ENCODE peak calls at places on chromosomes 5 and 9, in five cellular contexts. One of them, this sample, is unnamed.
A peak's percentile ranks its signal among the peaks of the same experiment; 100 is the strongest.

GRCh38 chr5:124065508-124065907 is 553.5 kb downstream of the CSNK1G3 start:
- DNase-seq in aorta: no peak
- DNase-seq in psoas muscle: no peak
- DNase-seq in brain microvascular endothelial cell: no peak
- DNase-seq in CD8-positive, alpha-beta memory T cell: no peak
- DNase-seq in this sample: no peak

GRCh38 chr5:31530541-31531265 is 1.2 kb downstream of the DROSHA start:
- DNase-seq in brain microvascular endothelial cell: no peak
- DNase-seq in aorta: no peak
- DNase-seq in CD8-positive, alpha-beta memory T cell: no peak
- DNase-seq in psoas muscle: no peak
- DNase-seq in this sample: no peak

GRCh38 chr5:388266-389196 is 54.4 kb upstream of the EXOC3 start:
- DNase-seq in CD8-positive, alpha-beta memory T cell: no peak
- DNase-seq in brain microvascular endothelial cell: no peak
- DNase-seq in aorta: peak; percentile 42
- DNase-seq in psoas muscle: no peak
- DNase-seq in this sample: no peak

GRCh38 chr5:141639357-141640050 is 2.7 kb downstream of the RELL2 start:
- DNase-seq in brain microvascular endothelial cell: no peak
- DNase-seq in psoas muscle: no peak
- DNase-seq in aorta: no peak
- DNase-seq in CD8-positive, alpha-beta memory T cell: no peak
- DNase-seq in this sample: no peak

GRCh38 chr5:33312631-33313030 is 128.1 kb upstream of the TARS1 start:
- DNase-seq in aorta: no peak
- DNase-seq in CD8-positive, alpha-beta memory T cell: no peak
- DNase-seq in brain microvascular endothelial cell: no peak
- DNase-seq in psoas muscle: no peak
- DNase-seq in this sample: no peak

GRCh38 chr5:110823571-110823970 is 84.8 kb downstream of the SLC25A46 start:
- DNase-seq in aorta: no peak
- DNase-seq in CD8-positive, alpha-beta memory T cell: no peak
- DNase-seq in psoas muscle: no peak
- DNase-seq in brain microvascular endothelial cell: no peak
- DNase-seq in this sample: no peak

GRCh38 chr9:37198034-37198718 is 77.8 kb downstream of the ZCCHC7 start:
- DNase-seq in CD8-positive, alpha-beta memory T cell: no peak
- DNase-seq in aorta: no peak
- DNase-seq in brain microvascular endothelial cell: no peak
- DNase-seq in psoas muscle: no peak
- DNase-seq in this sample: no peak

GRCh38 chr9:22374021-22374420 is 72.6 kb upstream of the DMRTA1 start:
- DNase-seq in aorta: no peak
- DNase-seq in psoas muscle: no peak
- DNase-seq in CD8-positive, alpha-beta memory T cell: no peak
- DNase-seq in brain microvascular endothelial cell: no peak
- DNase-seq in this sample: no peak

GRCh38 chr9:22088372-22089063 is 79.4 kb upstream of the CDKN2B start:
- DNase-seq in psoas muscle: no peak
- DNase-seq in CD8-positive, alpha-beta memory T cell: no peak
- DNase-seq in brain microvascular endothelial cell: no peak
- DNase-seq in aorta: no peak
- DNase-seq in this sample: no peak

GRCh38 chr9:82202808-82203207 is 214.2 kb downstream of the SPATA31D1 start:
- DNase-seq in brain microvascular endothelial cell: peak; percentile 56
- DNase-seq in psoas muscle: no peak
- DNase-seq in aorta: no peak
- DNase-seq in CD8-positive, alpha-beta memory T cell: no peak
- DNase-seq in this sample: no peak

GRCh38 chr9:13568446-13568845 is 289.0 kb upstream of the MPDZ start:
- DNase-seq in CD8-positive, alpha-beta memory T cell: no peak
- DNase-seq in psoas muscle: peak; percentile 42
- DNase-seq in aorta: no peak
- DNase-seq in brain microvascular endothelial cell: no peak
- DNase-seq in this sample: no peak

GRCh38 chr9:89786650-89787049 is 181.8 kb downstream of the GADD45G start:
- DNase-seq in aorta: no peak
- DNase-seq in psoas muscle: no peak
- DNase-seq in brain microvascular endothelial cell: no peak
- DNase-seq in CD8-positive, alpha-beta memory T cell: no peak
- DNase-seq in this sample: no peak

GRCh38 chr9:34648673-34649072 is 2.2 kb downstream of the GALT start:
- DNase-seq in brain microvascular endothelial cell: no peak
- DNase-seq in aorta: no peak
- DNase-seq in CD8-positive, alpha-beta memory T cell: no peak
- DNase-seq in psoas muscle: no peak
- DNase-seq in this sample: no peak

GRCh38 chr5:100902406-100903035 is 561 bp downstream of the ST8SIA4 start:
- DNase-seq in psoas muscle: no peak
- DNase-seq in aorta: peak; percentile 38
- DNase-seq in brain microvascular endothelial cell: no peak
- DNase-seq in CD8-positive, alpha-beta memory T cell: no peak
- DNase-seq in this sample: no peak

GRCh38 chr5:14268236-14268701 is 125.1 kb downstream of the TRIO start:
- DNase-seq in psoas muscle: peak; percentile 72
- DNase-seq in brain microvascular endothelial cell: peak; percentile 92
- DNase-seq in CD8-positive, alpha-beta memory T cell: no peak
- DNase-seq in aorta: peak; percentile 65
- DNase-seq in this sample: peak; percentile 29

GRCh38 chr5:37704406-37704805 is 135.4 kb downstream of the GDNF start:
- DNase-seq in psoas muscle: no peak
- DNase-seq in CD8-positive, alpha-beta memory T cell: no peak
- DNase-seq in brain microvascular endothelial cell: no peak
- DNase-seq in aorta: no peak
- DNase-seq in this sample: no peak

GRCh38 chr5:134139891-134140469 is 25.5 kb downstream of the TCF7 start:
- DNase-seq in aorta: no peak
- DNase-seq in brain microvascular endothelial cell: no peak
- DNase-seq in CD8-positive, alpha-beta memory T cell: no peak
- DNase-seq in psoas muscle: peak; percentile 36
- DNase-seq in this sample: no peak

GRCh38 chr9:93801120-93801519 is 154.0 kb downstream of the BARX1 start:
- DNase-seq in psoas muscle: no peak
- DNase-seq in aorta: no peak
- DNase-seq in CD8-positive, alpha-beta memory T cell: no peak
- DNase-seq in brain microvascular endothelial cell: no peak
- DNase-seq in this sample: no peak

GRCh38 chr9:79572891-79573696 is 1.3 kb downstream of the TLE4 start:
- DNase-seq in CD8-positive, alpha-beta memory T cell: peak; percentile 82
- DNase-seq in brain microvascular endothelial cell: no peak
- DNase-seq in psoas muscle: peak; percentile 71
- DNase-seq in aorta: peak; percentile 64
- DNase-seq in this sample: no peak

GRCh38 chr5:179164331-179165311 is 104.4 kb downstream of the ZNF354C start:
- DNase-seq in aorta: no peak
- DNase-seq in CD8-positive, alpha-beta memory T cell: no peak
- DNase-seq in brain microvascular endothelial cell: no peak
- DNase-seq in psoas muscle: no peak
- DNase-seq in this sample: no peak

GRCh38 chr5:157473383-157474370 is 13.7 kb downstream of the NIPAL4 start:
- DNase-seq in aorta: no peak
- DNase-seq in CD8-positive, alpha-beta memory T cell: no peak
- DNase-seq in psoas muscle: no peak
- DNase-seq in brain microvascular endothelial cell: peak; percentile 78
- DNase-seq in this sample: no peak

GRCh38 chr9:91896513-91897121 is 53.4 kb downstream of the ROR2 start:
- DNase-seq in psoas muscle: no peak
- DNase-seq in aorta: peak; percentile 47
- DNase-seq in CD8-positive, alpha-beta memory T cell: no peak
- DNase-seq in brain microvascular endothelial cell: no peak
- DNase-seq in this sample: no peak

GRCh38 chr5:31617867-31618266 is 21.1 kb upstream of the PDZD2 start:
- DNase-seq in aorta: no peak
- DNase-seq in brain microvascular endothelial cell: no peak
- DNase-seq in CD8-positive, alpha-beta memory T cell: no peak
- DNase-seq in psoas muscle: no peak
- DNase-seq in this sample: no peak

GRCh38 chr5:41787257-41787656 is 83.0 kb downstream of the OXCT1 start:
- DNase-seq in aorta: no peak
- DNase-seq in brain microvascular endothelial cell: no peak
- DNase-seq in psoas muscle: no peak
- DNase-seq in CD8-positive, alpha-beta memory T cell: no peak
- DNase-seq in this sample: no peak

GRCh38 chr5:99054972-99055371 is 126.2 kb upstream of the CHD1 start:
- DNase-seq in CD8-positive, alpha-beta memory T cell: no peak
- DNase-seq in brain microvascular endothelial cell: no peak
- DNase-seq in psoas muscle: no peak
- DNase-seq in aorta: no peak
- DNase-seq in this sample: no peak

GRCh38 chr9:11038366-11038765 is 425.6 kb upstream of the PTPRD start:
- DNase-seq in psoas muscle: no peak
- DNase-seq in CD8-positive, alpha-beta memory T cell: no peak
- DNase-seq in brain microvascular endothelial cell: no peak
- DNase-seq in aorta: no peak
- DNase-seq in this sample: no peak

GRCh38 chr9:70044450-70045307 is 1.0 kb downstream of the MAMDC2 start:
- DNase-seq in brain microvascular endothelial cell: peak; percentile 61
- DNase-seq in CD8-positive, alpha-beta memory T cell: no peak
- DNase-seq in aorta: no peak
- DNase-seq in psoas muscle: peak; percentile 63
- DNase-seq in this sample: no peak

GRCh38 chr5:72079288-72079687 is 28.0 kb upstream of the MAP1B start:
- DNase-seq in CD8-positive, alpha-beta memory T cell: no peak
- DNase-seq in psoas muscle: peak; percentile 48
- DNase-seq in brain microvascular endothelial cell: no peak
- DNase-seq in aorta: no peak
- DNase-seq in this sample: peak; percentile 11

GRCh38 chr9:94802795-94803194 is 76.3 kb downstream of the AOPEP start:
- DNase-seq in psoas muscle: no peak
- DNase-seq in brain microvascular endothelial cell: peak; percentile 47
- DNase-seq in aorta: no peak
- DNase-seq in CD8-positive, alpha-beta memory T cell: no peak
- DNase-seq in this sample: no peak

GRCh38 chr9:112486221-112487007 is at the start of gene KIAA1958:
- DNase-seq in CD8-positive, alpha-beta memory T cell: peak; percentile 78
- DNase-seq in psoas muscle: peak; percentile 86
- DNase-seq in aorta: peak; percentile 86
- DNase-seq in brain microvascular endothelial cell: peak; percentile 41
- DNase-seq in this sample: peak; percentile 93

GRCh38 chr9:116149844-116150243 is 3.7 kb upstream of the PAPPA start:
- DNase-seq in psoas muscle: no peak
- DNase-seq in aorta: no peak
- DNase-seq in CD8-positive, alpha-beta memory T cell: no peak
- DNase-seq in brain microvascular endothelial cell: no peak
- DNase-seq in this sample: peak; percentile 52

GRCh38 chr9:120714846-120715231 is 569 bp upstream of the MEGF9 start:
- DNase-seq in psoas muscle: no peak
- DNase-seq in brain microvascular endothelial cell: no peak
- DNase-seq in aorta: peak; percentile 64
- DNase-seq in CD8-positive, alpha-beta memory T cell: no peak
- DNase-seq in this sample: no peak

DNA sequence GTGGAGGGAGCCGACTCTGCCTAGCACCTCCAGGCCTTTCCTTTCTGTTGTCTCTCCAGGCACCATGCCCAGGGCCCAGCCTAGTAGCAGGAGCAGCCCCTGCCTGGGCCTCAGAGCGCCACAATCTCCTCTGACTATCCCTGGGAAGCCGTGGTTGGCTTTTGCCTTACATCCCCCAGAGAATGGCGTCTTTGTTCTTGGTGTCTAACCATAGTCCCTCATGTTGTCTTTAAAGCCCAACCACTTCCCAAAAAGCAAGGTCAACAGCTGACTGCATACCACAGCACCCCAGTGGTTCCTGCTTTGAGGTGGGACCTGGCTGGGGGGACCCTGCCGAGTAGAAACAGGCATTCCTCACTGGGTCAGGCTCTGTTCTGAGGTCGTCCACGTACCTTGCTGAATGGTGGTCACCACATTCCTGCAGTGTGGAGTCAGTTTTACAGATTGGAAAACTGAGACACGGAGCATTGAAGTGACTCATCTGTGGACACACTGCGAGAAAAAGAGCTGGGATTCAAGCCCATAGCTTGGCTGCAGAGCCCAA is 13.7 kb upstream of the CERCAM start:
- DNase-seq in aorta: no peak
- DNase-seq in brain microvascular endothelial cell: peak; percentile 45
- DNase-seq in psoas muscle: no peak
- DNase-seq in CD8-positive, alpha-beta memory T cell: no peak
- DNase-seq in this sample: no peak
- H3K27me3 ChIP-seq in aorta: no peaks in the 10 kb centered on the region
- H3K27me3 ChIP-seq in brain microvascular endothelial cell: no peaks in the 10 kb centered on the region
- H3K27me3 ChIP-seq in psoas muscle: peaks cover 29% of the 10 kb centered on the region
- H3K27me3 ChIP-seq in CD8-positive, alpha-beta memory T cell: no peaks in the 10 kb centered on the region
- H3K27me3 ChIP-seq in this sample: no peaks in the 10 kb centered on the region

DNA sequence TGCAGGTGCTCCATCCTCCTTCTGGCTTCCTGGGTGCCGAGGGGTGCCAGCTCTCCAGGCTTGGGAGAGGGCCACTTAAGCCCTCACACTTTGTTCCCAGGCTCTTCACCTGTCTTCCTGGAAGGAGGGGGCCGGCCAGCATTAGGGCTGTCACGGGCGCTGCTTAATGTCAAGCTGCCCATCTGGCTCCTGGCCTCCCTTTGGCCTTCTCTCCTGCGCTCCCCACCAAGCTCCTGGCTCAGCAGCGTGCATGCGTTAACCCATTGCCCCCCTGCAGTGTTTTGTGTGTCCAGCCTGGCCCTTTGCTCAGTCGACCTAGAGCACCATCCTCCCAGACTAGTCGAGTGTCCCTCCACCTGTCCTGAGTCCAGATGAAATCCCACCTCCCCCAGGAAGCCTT is 21.3 kb downstream of the NTNG2 start:
- DNase-seq in brain microvascular endothelial cell: no peak
- DNase-seq in CD8-positive, alpha-beta memory T cell: no peak
- DNase-seq in psoas muscle: no peak
- DNase-seq in aorta: no peak
- DNase-seq in this sample: no peak
- H3K27me3 ChIP-seq in brain microvascular endothelial cell: peaks cover 65% of the 10 kb centered on the region
- H3K27me3 ChIP-seq in CD8-positive, alpha-beta memory T cell: peaks cover 3% of the 10 kb centered on the region
- H3K27me3 ChIP-seq in psoas muscle: peaks cover 85% of the 10 kb centered on the region
- H3K27me3 ChIP-seq in aorta: no peaks in the 10 kb centered on the region
- H3K27me3 ChIP-seq in this sample: no peaks in the 10 kb centered on the region

GRCh38 chr9:133383438-133383837 is 7.3 kb downstream of the STKLD1 start:
- DNase-seq in brain microvascular endothelial cell: no peak
- DNase-seq in aorta: no peak
- DNase-seq in psoas muscle: no peak
- DNase-seq in CD8-positive, alpha-beta memory T cell: no peak
- DNase-seq in this sample: no peak

GRCh38 chr9:133384736-133385321 is 8.7 kb downstream of the STKLD1 start:
- DNase-seq in CD8-positive, alpha-beta memory T cell: no peak
- DNase-seq in aorta: no peak
- DNase-seq in psoas muscle: no peak
- DNase-seq in brain microvascular endothelial cell: no peak
- DNase-seq in this sample: no peak

GRCh38 chr9:133380734-133381133 is 4.6 kb downstream of the STKLD1 start:
- DNase-seq in psoas muscle: no peak
- DNase-seq in CD8-positive, alpha-beta memory T cell: no peak
- DNase-seq in aorta: no peak
- DNase-seq in brain microvascular endothelial cell: no peak
- DNase-seq in this sample: no peak

GRCh38 chr9:133385452-133385851 is 9.3 kb downstream of the STKLD1 start:
- DNase-seq in aorta: no peak
- DNase-seq in CD8-positive, alpha-beta memory T cell: no peak
- DNase-seq in psoas muscle: no peak
- DNase-seq in brain microvascular endothelial cell: no peak
- DNase-seq in this sample: no peak

GRCh38 chr9:133382507-133383141 is 6.5 kb downstream of the STKLD1 start:
- DNase-seq in psoas muscle: no peak
- DNase-seq in CD8-positive, alpha-beta memory T cell: no peak
- DNase-seq in aorta: no peak
- DNase-seq in brain microvascular endothelial cell: no peak
- DNase-seq in this sample: no peak
- H3K27me3 ChIP-seq in psoas muscle: no peaks in the 10 kb centered on the region
- H3K27me3 ChIP-seq in CD8-positive, alpha-beta memory T cell: no peaks in the 10 kb centered on the region
- H3K27me3 ChIP-seq in aorta: no peaks in the 10 kb centered on the region
- H3K27me3 ChIP-seq in brain microvascular endothelial cell: no peaks in the 10 kb centered on the region
- H3K27me3 ChIP-seq in this sample: no peaks in the 10 kb centered on the region

GRCh38 chr5:169411016-169411788 is 110.3 kb upstream of the SLIT3 start:
- DNase-seq in brain microvascular endothelial cell: no peak
- DNase-seq in aorta: no peak
- DNase-seq in psoas muscle: no peak
- DNase-seq in CD8-positive, alpha-beta memory T cell: no peak
- DNase-seq in this sample: no peak
- H3K27me3 ChIP-seq in brain microvascular endothelial cell: no peaks in the 10 kb centered on the region
- H3K27me3 ChIP-seq in aorta: no peaks in the 10 kb centered on the region
- H3K27me3 ChIP-seq in psoas muscle: no peaks in the 10 kb centered on the region
- H3K27me3 ChIP-seq in CD8-positive, alpha-beta memory T cell: no peaks in the 10 kb centered on the region
- H3K27me3 ChIP-seq in this sample: no peaks in the 10 kb centered on the region